ENCODE peak calls at places on chromosomes 6 and 20, in six cellular contexts. W is activated CD8-positive, alpha-beta memory T cell treated with anti-CD3 and anti-CD28 coated beads for 1 hour; F is GM12891; E is mesendoderm; J is AG04450; C is activated naive CD4-positive, alpha-beta T cell treated with anti-CD3 and anti-CD28 coated beads for 36 hours. A is an unnamed sample.
A peak's percentile ranks its signal among the peaks of the same experiment; 100 is the strongest.

GRCh38 chr6:122652431-122652830 is 42.2 kb downstream of the PKIB start:
- DNase-seq in C (no peak), W (no peak), J (no peak), E (no peak), F (no peak), A (no peak)

GRCh38 chr6:157813191-157813590 is 9.9 kb upstream of the SNX9 start:
- DNase-seq in C (no peak), F (no peak), W (no peak), E (no peak), J (no peak), A (no peak)

GRCh38 chr20:36203861-36204260 is 32.4 kb upstream of the AAR2 start:
- DNase-seq in J (no peak), E (no peak), C (no peak), W (no peak), F (no peak), A (no peak)

GRCh38 chr6:133817460-133818047 is 71.4 kb upstream of the TCF21 start:
- DNase-seq in F (peak; percentile 9), W (peak; percentile 17), E (peak; percentile 58), J (no peak), C (peak; percentile 57), A (peak; percentile 59)

GRCh38 chr6:143183735-143184134 is 123.0 kb downstream of the AIG1 start:
- DNase-seq in F (no peak), E (no peak), J (no peak), W (no peak), C (no peak), A (peak; percentile 15)

GRCh38 chr6:106560966-106561740 is 68.1 kb downstream of the RTN4IP1 start:
- DNase-seq in J (no peak), E (no peak), W (no peak), F (no peak), C (peak; percentile 47), A (no peak)

GRCh38 chr6:156949376-156949775 is 172.2 kb downstream of the ARID1B start:
- DNase-seq in W (no peak), J (peak; percentile 39), E (peak; percentile 74), C (no peak), F (no peak), A (no peak)

GRCh38 chr20:58471161-58471834 is 43.9 kb downstream of the APCDD1L start:
- DNase-seq in W (no peak), C (no peak), E (no peak), J (no peak), F (no peak), A (no peak)

GRCh38 chr6:88119769-88120168 is 46.4 kb downstream of the CNR1 start:
- DNase-seq in C (no peak), E (peak; percentile 54), W (no peak), J (no peak), F (no peak), A (no peak)

GRCh38 chr6:129500958-129501381 is 209.0 kb downstream of the ARHGAP18 start:
- DNase-seq in C (no peak), J (no peak), W (no peak), E (peak; percentile 45), F (no peak), A (peak; percentile 42)

GRCh38 chr6:169453221-169453620 is 199.6 kb upstream of the THBS2 start:
- DNase-seq in J (no peak), W (no peak), C (no peak), F (no peak), E (no peak), A (no peak)

GRCh38 chr6:144340541-144341371 is 55.6 kb downstream of the UTRN start:
- DNase-seq in C (no peak), W (no peak), J (no peak), F (no peak), E (no peak), A (no peak)

GRCh38 chr6:168149015-168149414 is 70.0 kb upstream of the FRMD1 start:
- DNase-seq in F (no peak), C (no peak), W (no peak), E (no peak), J (no peak), A (no peak)

GRCh38 chr6:11202513-11203305 is 29.8 kb downstream of the NEDD9 start:
- DNase-seq in E (peak; percentile 74), F (no peak), C (peak; percentile 35), J (no peak), W (no peak), A (peak; percentile 65)

GRCh38 chr20:25553819-25554296 is 31.5 kb downstream of the NINL start:
- DNase-seq in J (no peak), F (no peak), C (no peak), E (no peak), W (no peak), A (peak; percentile 64)

GRCh38 chr6:114272582-114272981 is 70.2 kb downstream of the HS3ST5 start:
- DNase-seq in W (no peak), E (no peak), J (no peak), C (no peak), F (no peak), A (no peak)

GRCh38 chr6:46279874-46280273 is 109.1 kb upstream of the ENPP5 start:
- DNase-seq in C (no peak), W (no peak), E (no peak), J (no peak), F (no peak), A (no peak)

GRCh38 chr6:81465859-81466258 is 286.6 kb downstream of the TENT5A start:
- DNase-seq in E (peak; percentile 47), F (no peak), W (no peak), J (no peak), C (no peak), A (peak; percentile 35)

GRCh38 chr6:3795836-3796395 is 44.4 kb upstream of the PXDC1 start:
- DNase-seq in E (no peak), J (no peak), C (no peak), F (no peak), W (no peak), A (no peak)

GRCh38 chr6:52420668-52421358 is 671 bp downstream of the EFHC1 start:
- DNase-seq in W (no peak), F (no peak), E (peak; percentile 79), C (no peak), J (no peak), A (peak; percentile 93)

GRCh38 chr6:15359335-15359862 is 113.5 kb downstream of the JARID2 start:
- DNase-seq in J (peak; percentile 36), F (no peak), W (no peak), C (no peak), E (no peak), A (peak; percentile 49)

GRCh38 chr20:40584128-40584819 is 104.8 kb downstream of the MAFB start:
- DNase-seq in W (no peak), F (no peak), E (peak; percentile 49), C (no peak), J (no peak), A (no peak)

GRCh38 chr6:107290491-107290890 is 168.9 kb downstream of the PDSS2 start:
- DNase-seq in F (no peak), W (no peak), C (no peak), J (no peak), E (peak; percentile 28), A (no peak)

GRCh38 chr20:35604444-35604750 is 11.2 kb upstream of the SPAG4 start:
- DNase-seq in W (no peak), E (peak; percentile 74), J (no peak), C (no peak), F (no peak), A (peak; percentile 64)

GRCh38 chr6:108497883-108498282 is 62.8 kb upstream of the FOXO3 start:
- DNase-seq in F (no peak), C (peak; percentile 30), J (no peak), W (no peak), E (peak; percentile 75), A (peak; percentile 71)

GRCh38 chr6:125793280-125793679 is 2.5 kb downstream of the NCOA7 start:
- DNase-seq in F (no peak), W (no peak), E (peak; percentile 31), C (no peak), J (no peak), A (peak; percentile 54)

GRCh38 chr6:92930212-92930611 is 489.1 kb downstream of the EPHA7 start:
- DNase-seq in E (no peak), C (no peak), J (no peak), F (no peak), W (no peak), A (no peak)

GRCh38 chr6:27332692-27333641 is 20.9 kb upstream of the POM121L2 start:
- DNase-seq in J (peak; percentile 18), W (peak; percentile 13), E (peak; percentile 87), C (peak; percentile 59), F (no peak), A (peak; percentile 88)

GRCh38 chr20:48035961-48036731 is 250.9 kb upstream of the SULF2 start:
- DNase-seq in F (no peak), C (no peak), J (no peak), E (no peak), W (no peak), A (no peak)

GRCh38 chr20:32678948-32679347 is 5.2 kb upstream of the C20orf203 start:
- DNase-seq in W (no peak), J (no peak), F (no peak), C (no peak), E (no peak), A (no peak)

GRCh38 chr20:34791289-34792020 is 34.0 kb downstream of the NCOA6 start:
- DNase-seq in W (no peak), C (no peak), F (no peak), E (no peak), J (peak; percentile 10), A (peak; percentile 56)

A was measured in NCI-H69.